ENCODE peak calls at places on chromosome 7, in ten cellular contexts. V is A549, D is adrenal gland, T is body of pancreas, L is sigmoid colon, B is tibial nerve, C is Peyer's patch, X is breast epithelium, U is ovary, G is K562. P is an unnamed sample.

GRCh38 chr7:44971188-44971907 is 7.5 kb downstream of the MYO1G start:
- DNase-seq in B (no peak), G (no peak), D (no peak), L (peak), V (no peak), X (peak), C (peak), T (no peak), U (peak), P (no peak)

GRCh38 chr7:15594461-15594860 is 32.6 kb upstream of the AGMO start:
- DNase-seq in B (no peak), T (no peak), L (no peak), X (no peak), C (no peak), V (no peak), D (no peak), G (no peak), U (no peak), P (no peak)

GRCh38 chr7:131066635-131067034 is 261.0 kb upstream of the MKLN1 start:
- DNase-seq in G (no peak), D (no peak), L (no peak), T (no peak), B (no peak), V (no peak), C (no peak), U (no peak), X (no peak), P (no peak)

GRCh38 chr7:27185013-27185707 is at the start of gene HOXA11:
- DNase-seq in V (no peak), L (peak), G (no peak), T (no peak), U (no peak), C (peak), B (peak), X (peak), D (peak), P (peak)

GRCh38 chr7:134515569-134516468 is 11.5 kb upstream of the AKR1B10 start:
- DNase-seq in D (peak), T (no peak), X (no peak), G (no peak), C (no peak), U (no peak), B (no peak), V (peak), L (no peak), P (no peak)

GRCh38 chr7:44973610-44974401 is 5.0 kb downstream of the MYO1G start:
- DNase-seq in L (no peak), D (peak), B (no peak), V (no peak), X (no peak), G (peak), C (peak), U (peak), T (peak), P (no peak)

GRCh38 chr7:4745971-4746919 is 29.2 kb upstream of the AP5Z1 start:
- DNase-seq in T (no peak), G (no peak), C (peak), U (no peak), V (peak), D (peak), X (no peak), L (no peak), B (no peak), P (no peak)

GRCh38 chr7:45681596-45682357 is 107.6 kb downstream of the ADCY1 start:
- DNase-seq in X (peak), C (peak), B (peak), T (no peak), V (no peak), D (no peak), U (no peak), L (no peak), G (no peak), P (no peak)

GRCh38 chr7:96708872-96709271 is 774 bp downstream of the SEM1 start:
- DNase-seq in C (no peak), B (no peak), U (no peak), V (no peak), X (no peak), D (no peak), T (no peak), G (peak), L (no peak), P (no peak)
- H3K4me3 ChIP-seq in C (peak), B (peak), U (peak), V (peak), X (peak), D (peak), T (peak), G (peak), L (peak), P (peak)

GRCh38 chr7:140924019-140924820 is 509 bp downstream of the BRAF start:
- DNase-seq in L (peak), V (peak), X (peak), D (peak), C (peak), G (peak), B (peak), T (peak), U (peak), P (peak)
- TF ChIP-seq POLR2A in L (no peak), V (peak), X (no peak), D (peak), C (peak), G (peak), B (peak), T (peak), U (no peak), P (no peak)

GRCh38 chr7:34343667-34344066 is 314.4 kb upstream of the NPSR1 start:
- DNase-seq in T (no peak), V (no peak), X (no peak), B (no peak), G (no peak), U (no peak), D (no peak), C (no peak), L (no peak), P (no peak)
- TF ChIP-seq CTCF in T (no peak), V (no peak), X (no peak), B (no peak), G (no peak), U (no peak), D (no peak), C (no peak), L (no peak), P (no peak)

GRCh38 chr7:128242661-128243060 is 1.6 kb downstream of the LEP start:
- DNase-seq in B (no peak), T (no peak), U (no peak), X (no peak), V (no peak), C (no peak), D (no peak), G (no peak), L (no peak), P (no peak)
- H3K4me3 ChIP-seq in B (no peak), T (no peak), U (no peak), X (no peak), V (no peak), C (no peak), D (no peak), G (no peak), L (no peak), P (no peak)

DNA sequence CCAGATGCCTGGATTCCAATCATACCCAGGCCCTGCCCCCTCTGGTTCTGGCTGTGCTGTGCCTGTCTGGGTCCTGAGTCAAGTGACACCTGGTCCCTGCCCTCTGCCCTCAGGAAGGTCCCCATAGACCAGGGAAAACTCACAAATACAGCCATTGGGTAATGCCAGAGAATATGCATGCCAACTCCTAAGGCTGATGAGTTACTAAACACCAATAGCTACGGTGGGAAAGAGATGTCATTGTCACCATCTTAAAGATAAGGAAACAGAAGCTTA is 42.3 kb downstream of the ZNF273 start:
- DNase-seq in C (no peak), U (no peak), B (no peak), L (no peak), D (no peak), G (no peak), V (no peak), T (no peak), X (no peak), P (no peak)
- TF ChIP-seq POLR2A in C (no peak), U (no peak), B (no peak), L (no peak), D (no peak), G (no peak), V (no peak), T (no peak), X (no peak), P (no peak)

GRCh38 chr7:116598278-116598677 is 73.4 kb downstream of the CAV1 start:
- DNase-seq in X (no peak), C (no peak), L (no peak), B (no peak), G (peak), U (no peak), T (peak), V (no peak), D (no peak), P (no peak)
- TF ChIP-seq CTCF in X (no peak), C (peak), L (no peak), B (peak), G (peak), U (no peak), T (peak), V (peak), D (no peak), P (no peak)

DNA sequence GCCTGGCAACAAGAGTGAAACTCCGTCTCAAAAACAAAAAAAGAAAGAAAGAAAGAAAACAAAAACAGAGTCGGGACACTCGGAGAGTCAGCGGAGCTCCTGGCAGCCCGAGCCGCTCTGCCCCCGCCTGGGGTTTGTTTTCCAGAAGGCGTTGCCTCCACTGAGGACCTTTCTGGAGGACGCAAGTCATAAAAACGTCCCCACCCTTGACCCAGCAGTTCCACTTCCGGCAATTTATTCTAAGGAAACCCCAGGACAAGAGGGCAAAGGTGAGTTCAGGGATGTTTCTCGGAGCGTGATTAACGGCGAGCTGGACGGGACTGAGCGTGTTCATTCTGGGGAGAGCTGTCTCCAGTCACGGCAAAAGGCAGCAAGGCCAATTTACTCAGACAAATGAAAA is 27.0 kb upstream of the SUN1 start:
- DNase-seq in T (no peak), C (peak), B (peak), V (no peak), X (no peak), G (no peak), D (peak), L (no peak), U (peak), P (peak)
- H3K4me3 ChIP-seq in T (no peak), C (no peak), B (peak), V (no peak), X (peak), G (no peak), D (no peak), L (no peak), U (no peak), P (no peak)

DNA sequence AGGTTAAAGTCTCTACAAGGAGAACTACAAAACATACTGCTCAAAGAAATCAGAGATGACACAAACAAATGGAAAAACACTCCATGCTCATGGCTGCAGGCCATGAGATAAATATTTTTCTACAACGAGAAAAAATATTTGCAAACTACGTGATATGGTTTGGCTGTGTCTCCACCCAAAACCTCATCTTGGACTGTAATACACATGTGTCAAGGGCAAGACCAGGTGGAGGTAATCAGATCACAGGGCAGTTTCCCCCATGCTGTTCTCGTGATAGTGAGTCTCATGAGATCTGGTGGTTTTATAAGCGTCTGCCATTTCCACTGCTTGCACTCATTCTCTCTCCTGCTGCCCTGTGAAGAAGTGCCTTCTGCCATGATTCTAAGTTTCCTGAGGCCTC is 57.8 kb downstream of the COA1 start:
- DNase-seq in X (no peak), G (no peak), D (no peak), B (no peak), L (no peak), V (no peak), C (no peak), T (no peak), U (no peak), P (no peak)
- TF ChIP-seq POLR2A in X (no peak), G (no peak), D (no peak), B (no peak), L (no peak), V (no peak), C (no peak), T (no peak), U (no peak), P (no peak)

GRCh38 chr7:132654150-132654549 is 77.9 kb upstream of the PLXNA4 start:
- DNase-seq in C (peak), X (no peak), V (peak), G (peak), L (no peak), T (no peak), B (no peak), D (no peak), U (no peak), P (no peak)
- TF ChIP-seq CTCF in C (peak), X (no peak), V (no peak), G (peak), L (no peak), T (peak), B (peak), D (peak), U (no peak), P (no peak)

DNA sequence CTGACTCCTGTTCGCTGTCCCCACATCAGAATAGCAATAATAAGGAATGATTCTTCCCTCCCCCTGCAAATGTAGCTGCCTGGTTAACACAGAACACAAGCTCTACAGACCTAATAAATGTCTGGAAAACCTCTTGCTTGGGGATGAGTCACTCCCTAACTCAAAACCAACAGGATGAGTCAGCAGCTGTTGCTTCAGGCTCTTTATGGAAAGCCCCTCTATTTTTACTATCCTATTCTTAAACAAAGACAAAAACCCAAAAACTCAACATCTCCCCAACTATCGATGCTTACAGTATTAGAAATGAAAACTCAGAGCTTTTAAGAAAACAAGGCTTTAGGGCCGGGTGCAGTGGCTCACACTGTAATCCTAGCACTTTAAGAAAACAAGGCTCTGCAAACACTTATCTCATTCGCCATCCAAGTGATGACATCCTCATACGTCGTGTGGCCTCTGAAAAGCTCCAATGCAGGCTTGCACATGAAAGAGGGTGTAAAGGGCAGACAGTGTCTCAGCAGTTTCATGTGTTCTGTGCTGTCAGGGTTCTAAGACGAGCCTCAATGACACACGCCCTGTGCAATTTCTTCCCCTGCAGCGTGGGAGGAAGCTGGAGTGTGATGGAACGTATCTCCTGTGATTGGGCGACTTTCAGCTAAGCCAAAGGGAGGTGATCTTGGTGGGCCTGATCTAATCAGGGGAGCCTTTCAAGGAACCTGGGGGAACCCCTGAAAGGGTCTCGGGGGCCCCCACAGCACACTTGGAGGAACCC is 70.1 kb downstream of the AMZ1 start:
- DNase-seq in U (peak), V (peak), C (peak), T (peak), X (no peak), G (peak), B (peak), D (peak), L (peak), P (no peak)
- H3K4me3 ChIP-seq in U (no peak), V (peak), C (no peak), T (no peak), X (no peak), G (peak), B (peak), D (no peak), L (peak), P (no peak)

P was measured in lower leg skin.